ENCODE peak calls at places on chromosomes 6 and 20, in four cellular contexts. T, C, N and S are unnamed samples.

GRCh38 chr6:100378576-100378975 is 86.1 kb downstream of the SIM1 start:
- DNase-seq in T (no peak), C (no peak), N (no peak), S (no peak)

GRCh38 chr6:6981923-6982322 is 125.8 kb upstream of the RREB1 start:
- DNase-seq in T (no peak), C (peak), N (peak), S (no peak)

GRCh38 chr6:7640607-7641577 is 50.9 kb downstream of the SNRNP48 start:
- DNase-seq in T (peak), C (no peak), N (peak), S (no peak)

GRCh38 chr6:105326216-105326615 is 76.7 kb downstream of the PREP start:
- DNase-seq in T (no peak), C (peak), N (peak), S (no peak)

GRCh38 chr20:25457886-25458680 is 50.6 kb downstream of the GINS1 start:
- DNase-seq in T (no peak), C (no peak), N (no peak), S (no peak)

GRCh38 chr6:88157106-88157505 is 9.0 kb downstream of the CNR1 start:
- DNase-seq in T (no peak), C (no peak), N (no peak), S (no peak)

GRCh38 chr6:3750324-3751018 is 1.0 kb downstream of the PXDC1 start:
- DNase-seq in T (peak), C (peak), N (peak), S (peak)

GRCh38 chr6:90197854-90198496 is 98.7 kb downstream of the BACH2 start:
- DNase-seq in T (no peak), C (no peak), N (peak), S (no peak)

GRCh38 chr20:23995905-23996666 is 7.5 kb upstream of the GGTLC1 start:
- DNase-seq in T (peak), C (peak), N (peak), S (peak)

GRCh38 chr6:87700729-87701675 is 1.0 kb downstream of the AKIRIN2 start:
- DNase-seq in T (peak), C (peak), N (peak), S (no peak)

GRCh38 chr20:53609501-53610445 is 16.1 kb upstream of the ZNF217 start:
- DNase-seq in T (no peak), C (peak), N (no peak), S (no peak)

GRCh38 chr6:146592451-146592850 is 6.3 kb upstream of the ADGB start:
- DNase-seq in T (no peak), C (no peak), N (no peak), S (no peak)

GRCh38 chr20:17504898-17505663 is 26.1 kb downstream of the BFSP1 start:
- DNase-seq in T (peak), C (peak), N (peak), S (no peak)

GRCh38 chr6:31007694-31008093 is 2.6 kb upstream of the MUC22 start:
- DNase-seq in T (peak), C (no peak), N (peak), S (no peak)

GRCh38 chr20:50649587-50649986 is 41.8 kb downstream of the RIPOR3 start:
- DNase-seq in T (no peak), C (no peak), N (no peak), S (no peak)

GRCh38 chr20:50648651-50649050 is 42.7 kb downstream of the RIPOR3 start:
- DNase-seq in T (no peak), C (no peak), N (no peak), S (no peak)

GRCh38 chr20:50642288-50642803 is 49.0 kb downstream of the RIPOR3 start:
- DNase-seq in T (no peak), C (no peak), N (no peak), S (no peak)

GRCh38 chr20:50645253-50646068 is 45.9 kb downstream of the RIPOR3 start:
- DNase-seq in T (peak), C (peak), N (peak), S (peak)

GRCh38 chr20:50646483-50646996 is 44.8 kb downstream of the RIPOR3 start:
- DNase-seq in T (no peak), C (no peak), N (no peak), S (no peak)
- TF ChIP-seq CTCF in T (no peak), C (peak), N (peak), S (no peak)

DNA sequence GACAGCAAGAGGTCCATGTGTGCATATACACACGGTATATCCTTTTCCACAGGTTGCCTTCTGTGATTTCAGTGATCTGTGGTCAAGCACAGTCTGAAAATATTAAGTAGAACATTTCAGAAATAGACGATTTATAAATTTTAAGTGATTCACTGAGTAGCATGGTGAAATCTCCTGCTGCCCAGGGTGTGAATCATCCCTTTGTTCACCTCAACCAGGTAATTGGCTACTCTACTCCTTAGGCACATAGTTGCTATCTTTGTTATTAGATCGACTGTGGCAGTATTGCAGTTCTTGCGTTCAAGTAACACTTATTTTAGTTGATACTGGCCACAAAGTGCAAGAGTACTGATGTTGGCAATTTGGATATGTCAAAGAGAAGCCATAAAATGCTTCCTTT is 1421.7 kb downstream of the GRIK2 start:
- DNase-seq in T (no peak), C (no peak), N (no peak), S (no peak)
- TF ChIP-seq CTCF in T (no peak), C (no peak), N (no peak), S (no peak)

GRCh38 chr6:136465766-136466303 is 84.4 kb downstream of the MAP7 start:
- DNase-seq in T (no peak), C (no peak), N (no peak), S (no peak)

GRCh38 chr6:136468711-136469110 is 81.5 kb downstream of the MAP7 start:
- DNase-seq in T (no peak), C (no peak), N (no peak), S (no peak)

GRCh38 chr6:136466789-136467585 is 83.2 kb downstream of the MAP7 start:
- DNase-seq in T (no peak), C (no peak), N (no peak), S (no peak)

GRCh38 chr6:136464874-136465273 is 85.3 kb downstream of the MAP7 start:
- DNase-seq in T (no peak), C (no peak), N (no peak), S (no peak)

GRCh38 chr6:136463796-136464542 is 86.3 kb downstream of the MAP7 start:
- DNase-seq in T (no peak), C (no peak), N (no peak), S (no peak)
- TF ChIP-seq CTCF in T (no peak), C (no peak), N (no peak), S (no peak)

GRCh38 chr6:71886184-71887005 is at the start of gene RIMS1:
- DNase-seq in T (peak), C (no peak), N (no peak), S (no peak)
- TF ChIP-seq CTCF in T (peak), C (no peak), N (no peak), S (no peak)

DNA sequence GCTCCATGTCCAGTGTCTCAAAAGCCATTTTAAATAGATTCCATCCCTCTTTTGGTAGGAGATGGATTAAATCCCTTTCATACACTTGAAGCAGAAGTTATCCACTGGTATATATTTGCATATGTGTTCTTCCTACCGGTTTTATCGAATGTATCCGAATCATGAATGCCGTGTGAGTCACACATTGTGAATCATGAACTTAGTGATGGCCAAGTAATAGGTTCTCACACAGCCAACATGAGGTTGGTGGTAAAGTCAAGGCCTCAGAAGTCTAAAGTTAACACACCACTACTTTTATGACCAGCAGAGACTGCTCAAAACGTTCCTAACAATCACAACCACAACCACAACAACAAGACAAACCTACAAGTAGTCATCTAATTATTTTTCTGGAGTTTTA is 345.5 kb downstream of the THBS2 start:
- DNase-seq in T (no peak), C (no peak), N (peak), S (no peak)
- TF ChIP-seq CTCF in T (no peak), C (no peak), N (no peak), S (no peak)

DNA sequence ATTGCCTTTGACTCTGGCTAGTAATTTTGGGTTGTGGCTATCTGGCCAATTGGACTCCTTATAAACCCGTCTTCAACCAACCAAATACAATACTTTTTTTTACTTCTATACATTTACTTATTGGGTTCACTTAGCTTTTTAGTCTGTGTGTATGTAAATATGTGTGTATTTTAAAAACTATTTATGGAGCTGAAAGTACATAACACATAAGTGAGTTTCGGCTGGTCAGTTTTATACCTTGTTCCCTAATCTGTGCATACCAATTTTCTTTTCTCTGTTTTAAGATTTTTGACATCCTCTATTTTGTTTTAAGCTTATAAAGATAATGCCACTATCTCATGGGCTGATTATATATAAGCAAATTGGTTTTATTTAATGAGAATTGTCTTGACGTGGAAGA is 129.5 kb downstream of the LRRC1 start:
- DNase-seq in T (no peak), C (no peak), N (no peak), S (no peak)
- TF ChIP-seq CTCF in T (no peak), C (no peak), N (no peak), S (no peak)